ENCODE peak calls at places on chromosome 17, in nine cellular contexts. N is mesendoderm; Z is H7; R is lower leg skin; L is activated CD4-positive, alpha-beta memory T cell treated with anti-CD3 and anti-CD28 coated beads, Interleukin-2, amount 10 ng/mL, durations not matched to agents 7 days and 5 days; B is WTC11; A is GM03348; H is stimulated activated CD4-positive, alpha-beta T cell treated with anti-CD3 and anti-CD28 coated beads, Interleukin-15, amount 100 ng/mL, for 1 hour; I is midbrain. C is an unnamed sample.

GRCh38 chr17:31492880-31493655 is 101.6 kb downstream of the RAB11FIP4 start:
- DNase-seq in N (no peak), Z (no peak), R (no peak), L (peak; percentile 74), B (no peak), A (no peak), H (no peak), I (no peak), C (no peak)

GRCh38 chr17:79942591-79943353 is 92.9 kb downstream of the TBC1D16 start:
- DNase-seq in N (no peak), Z (peak; percentile 49), R (peak; percentile 87), L (peak; percentile 48), B (peak; percentile 7), A (no peak), H (no peak), I (no peak), C (no peak)

GRCh38 chr17:46977348-46977747 is 1.7 kb downstream of the RPRML start:
- DNase-seq in N (peak; percentile 97), Z (peak; percentile 87), R (no peak), L (no peak), B (peak; percentile 84), A (no peak), H (no peak), I (no peak), C (peak; percentile 84)

GRCh38 chr17:44314869-44315661 is 6.7 kb downstream of the RUNDC3A start:
- DNase-seq in N (peak; percentile 75), Z (peak; percentile 95), R (no peak), L (peak; percentile 47), B (peak; percentile 76), A (peak; percentile 67), H (no peak), I (no peak), C (peak; percentile 44)

GRCh38 chr17:75517277-75517865 is 1.0 kb downstream of the TSEN54 start:
- DNase-seq in N (peak; percentile 45), Z (peak; percentile 80), R (no peak), L (peak; percentile 57), B (no peak), A (no peak), H (no peak), I (no peak), C (no peak)

GRCh38 chr17:2929881-2930533 is 133.4 kb downstream of the OR1D5 start:
- DNase-seq in N (peak; percentile 86), Z (peak; percentile 95), R (no peak), L (peak; percentile 20), B (peak; percentile 89), A (peak; percentile 50), H (no peak), I (no peak), C (peak; percentile 62)

GRCh38 chr17:72886622-72887021 is 205.9 kb downstream of the SLC39A11 start:
- DNase-seq in N (no peak), Z (no peak), R (peak; percentile 52), L (no peak), B (no peak), A (no peak), H (no peak), I (no peak), C (no peak)

GRCh38 chr17:7573324-7574080 is 5.9 kb upstream of the CD68 start:
- DNase-seq in N (peak; percentile 97), Z (peak; percentile 98), R (peak; percentile 98), L (peak; percentile 94), B (peak; percentile 85), A (peak; percentile 94), H (peak; percentile 82), I (peak; percentile 92), C (peak; percentile 94)

GRCh38 chr17:68433911-68434503 is 23.3 kb downstream of the WIPI1 start:
- DNase-seq in N (no peak), Z (no peak), R (peak; percentile 52), L (no peak), B (no peak), A (no peak), H (no peak), I (no peak), C (no peak)

GRCh38 chr17:54901230-54901847 is 687 bp downstream of the TOM1L1 start:
- DNase-seq in N (peak; percentile 39), Z (peak; percentile 13), R (no peak), L (no peak), B (no peak), A (peak; percentile 13), H (no peak), I (no peak), C (peak; percentile 56)

GRCh38 chr17:34226011-34226410 is 29.1 kb upstream of the CCL2 start:
- DNase-seq in N (no peak), Z (no peak), R (no peak), L (no peak), B (no peak), A (no peak), H (no peak), I (no peak), C (peak; percentile 28)

GRCh38 chr17:50299776-50300175 is 25.5 kb downstream of the TMEM92 start:
- DNase-seq in N (no peak), Z (no peak), R (no peak), L (no peak), B (no peak), A (no peak), H (no peak), I (no peak), C (no peak)

GRCh38 chr17:30263552-30264333 is 28.0 kb downstream of the BLMH start:
- DNase-seq in N (peak; percentile 50), Z (no peak), R (no peak), L (no peak), B (no peak), A (peak; percentile 16), H (no peak), I (no peak), C (no peak)

GRCh38 chr17:66715745-66716156 is 119.2 kb upstream of the CACNG5 start:
- DNase-seq in N (peak; percentile 85), Z (peak; percentile 76), R (peak; percentile 3), L (peak; percentile 25), B (no peak), A (peak; percentile 73), H (no peak), I (peak; percentile 80), C (peak; percentile 30)

GRCh38 chr17:14510136-14510535 is 209.3 kb downstream of the HS3ST3B1 start:
- DNase-seq in N (peak; percentile 45), Z (no peak), R (no peak), L (no peak), B (no peak), A (peak; percentile 67), H (no peak), I (no peak), C (peak; percentile 10)

GRCh38 chr17:39328815-39329214 is 72.6 kb downstream of the FBXL20 start:
- DNase-seq in N (no peak), Z (no peak), R (no peak), L (no peak), B (no peak), A (no peak), H (no peak), I (no peak), C (no peak)

GRCh38 chr17:39623356-39623950 is 3.3 kb upstream of the PPP1R1B start:
- DNase-seq in N (peak; percentile 66), Z (peak; percentile 94), R (peak; percentile 97), L (peak; percentile 88), B (peak; percentile 93), A (peak; percentile 90), H (peak; percentile 71), I (peak; percentile 88), C (peak; percentile 66)

GRCh38 chr17:83150369-83151055 is 71.1 kb downstream of the METRNL start:
- DNase-seq in N (no peak), Z (no peak), R (peak; percentile 80), L (no peak), B (no peak), A (no peak), H (no peak), I (no peak), C (no peak)

GRCh38 chr17:72527819-72528218 is 407.0 kb downstream of the SOX9 start:
- DNase-seq in N (no peak), Z (no peak), R (no peak), L (no peak), B (no peak), A (no peak), H (no peak), I (no peak), C (no peak)